ENCODE peak calls at places on chromosomes 4 and X, in seven cellular contexts. A is AG04449; S is fibroblast of the aortic adventitia; I is PC-3; Y is astrocyte of the spinal cord; V is Jurkat, Clone E6-1; Z is mesendoderm. K is an unnamed sample.

GRCh38 chr4:53704329-53704728 is 113.0 kb upstream of the LNX1 start:
- DNase-seq in V (no peak), Y (no peak), Z (no peak), S (no peak), A (no peak), I (no peak), K (no peak)

GRCh38 chr4:128830906-128831525 is 21.5 kb downstream of the JADE1 start:
- DNase-seq in Z (no peak), I (no peak), S (no peak), A (no peak), Y (no peak), V (no peak), K (no peak)

GRCh38 chr4:141102367-141102766 is 30.9 kb downstream of the RNF150 start:
- DNase-seq in Z (peak; percentile 31), S (peak; percentile 2), I (peak; percentile 77), A (peak; percentile 36), Y (peak; percentile 66), V (no peak), K (peak; percentile 77)

GRCh38 chrX:15855562-15856256 is 1.1 kb upstream of the AP1S2 start:
- DNase-seq in I (no peak), S (no peak), Z (no peak), A (no peak), Y (no peak), V (no peak), K (no peak)

GRCh38 chrX:40175416-40176255 is 77.9 kb upstream of the BCOR start:
- DNase-seq in I (peak; percentile 48), S (no peak), Y (peak; percentile 33), V (peak; percentile 86), A (no peak), Z (peak; percentile 71), K (no peak)

GRCh38 chrX:155819966-155820491 is 61.1 kb upstream of the VAMP7 start:
- DNase-seq in S (peak; percentile 89), V (peak; percentile 49), I (peak; percentile 72), Y (peak; percentile 82), Z (peak; percentile 91), A (peak; percentile 66), K (peak; percentile 44)

GRCh38 chr4:70873216-70873615 is 29.0 kb upstream of the MOB1B start:
- DNase-seq in Z (no peak), I (no peak), V (no peak), A (no peak), Y (no peak), S (no peak), K (no peak)

GRCh38 chr4:56731857-56732256 is 50.8 kb upstream of the HOPX start:
- DNase-seq in V (no peak), A (no peak), Y (no peak), Z (peak; percentile 81), I (no peak), S (no peak), K (no peak)

GRCh38 chrX:50470103-50471031 is at the start of gene DGKK:
- DNase-seq in Z (peak; percentile 89), V (no peak), A (no peak), Y (no peak), I (no peak), S (no peak), K (no peak)

GRCh38 chrX:50471390-50471789 is 765 bp upstream of the DGKK start:
- DNase-seq in Y (no peak), S (no peak), Z (no peak), I (no peak), V (no peak), A (no peak), K (no peak)

GRCh38 chrX:50475208-50475607 is 4.6 kb upstream of the DGKK start:
- DNase-seq in Y (no peak), A (no peak), I (no peak), V (no peak), S (no peak), Z (peak; percentile 66), K (no peak)
- H3K4me3 ChIP-seq in Y (no peak overlapping the region), A (no peak overlapping the region), I (no peak overlapping the region), V (no peak overlapping the region), S (no peak overlapping the region), Z (no peak overlapping the region), K (no peak overlapping the region)

GRCh38 chrX:140764401-140764919 is 54.9 kb downstream of the LINC00632 start:
- DNase-seq in Z (peak; percentile 88), S (peak; percentile 51), Y (peak; percentile 44), I (peak; percentile 58), A (no peak), V (no peak), K (no peak)
- H3K4me3 ChIP-seq in Z (peak overlapping the region; percentile 77), S (peak overlapping the region; percentile 70), Y (peak overlapping the region; percentile 61), I (peak overlapping the region; percentile 98), A (peak overlapping the region; percentile 67), V (no peak overlapping the region), K (peak overlapping the region; percentile 59)

GRCh38 chrX:149993989-149994388 is 55.7 kb upstream of the EOLA2 start:
- DNase-seq in A (no peak), S (no peak), Z (no peak), Y (no peak), I (no peak), V (no peak), K (no peak)

GRCh38 chrX:149992918-149993317 is 54.6 kb upstream of the EOLA2 start:
- DNase-seq in V (no peak), A (no peak), I (no peak), Y (no peak), Z (no peak), S (peak; percentile 16), K (no peak)

GRCh38 chrX:149996515-149996914 is 58.2 kb upstream of the EOLA2 start:
- DNase-seq in Y (no peak), S (no peak), Z (no peak), V (no peak), I (no peak), A (no peak), K (no peak)
- H3K4me3 ChIP-seq in Y (no peak overlapping the region), S (no peak overlapping the region), Z (no peak overlapping the region), V (no peak overlapping the region), I (no peak overlapping the region), A (no peak overlapping the region), K (no peak overlapping the region)

DNA sequence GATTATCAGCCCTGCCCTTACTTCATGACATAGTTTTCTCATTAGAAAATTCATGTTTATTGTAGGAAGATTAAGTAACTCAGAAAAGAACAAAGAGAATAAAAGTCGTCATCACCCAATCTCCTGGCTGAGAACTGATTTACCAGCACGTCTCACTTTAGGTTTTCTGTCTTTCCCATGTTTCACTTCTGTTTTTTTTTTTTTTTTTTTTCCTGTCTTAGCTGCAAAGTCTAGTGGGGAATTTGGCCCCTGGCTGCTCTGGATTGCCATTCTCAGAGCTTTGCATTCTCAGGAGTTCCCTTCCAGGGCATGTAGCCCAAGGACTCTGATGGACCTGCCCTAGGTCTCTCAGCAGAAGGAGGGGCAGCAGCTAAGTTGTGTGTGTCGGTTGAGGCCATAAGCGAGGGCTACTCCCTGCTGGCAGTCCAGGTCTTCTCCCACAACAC is 57.8 kb downstream of the TMEM131L start:
- DNase-seq in A (no peak), Z (peak; percentile 78), S (peak; percentile 60), V (no peak), Y (no peak), I (no peak), K (no peak)
- H3K4me3 ChIP-seq in A (no peak overlapping the region), Z (no peak overlapping the region), S (no peak overlapping the region), V (no peak overlapping the region), Y (no peak overlapping the region), I (no peak overlapping the region), K (no peak overlapping the region)

GRCh38 chr4:107559653-107560052 is 160.4 kb downstream of the PAPSS1 start:
- DNase-seq in Z (no peak), V (no peak), Y (no peak), S (no peak), I (no peak), A (no peak), K (no peak)

GRCh38 chr4:107564326-107564725 is 155.7 kb downstream of the PAPSS1 start:
- DNase-seq in S (peak; percentile 59), V (no peak), I (no peak), Z (peak; percentile 57), Y (peak; percentile 76), A (no peak), K (peak; percentile 60)

GRCh38 chr4:107561481-107561880 is 158.6 kb downstream of the PAPSS1 start:
- DNase-seq in S (peak; percentile 74), V (no peak), A (peak; percentile 28), I (no peak), Y (peak; percentile 68), Z (peak; percentile 26), K (peak; percentile 93)

GRCh38 chr4:107562306-107562705 is 157.7 kb downstream of the PAPSS1 start:
- DNase-seq in A (no peak), V (no peak), I (no peak), Z (no peak), S (no peak), Y (no peak), K (peak; percentile 91)
- H3K4me3 ChIP-seq in A (no peak overlapping the region), V (no peak overlapping the region), I (no peak overlapping the region), Z (no peak overlapping the region), S (no peak overlapping the region), Y (no peak overlapping the region), K (no peak overlapping the region)

GRCh38 chr4:138115053-138115452 is 127.1 kb downstream of the SLC7A11 start:
- DNase-seq in I (no peak), A (no peak), Y (no peak), Z (peak; percentile 68), S (no peak), V (no peak), K (no peak)

GRCh38 chr4:138111462-138112000 is 130.6 kb downstream of the SLC7A11 start:
- DNase-seq in A (no peak), S (peak; percentile 74), V (no peak), I (peak; percentile 62), Z (peak; percentile 91), Y (peak; percentile 37), K (peak; percentile 96)

GRCh38 chr4:138114434-138114833 is 127.7 kb downstream of the SLC7A11 start:
- DNase-seq in V (no peak), I (no peak), S (peak; percentile 44), A (no peak), Z (no peak), Y (no peak), K (no peak)

GRCh38 chr4:138112389-138112788 is 129.8 kb downstream of the SLC7A11 start:
- DNase-seq in Z (peak; percentile 39), S (no peak), Y (no peak), A (no peak), V (no peak), I (no peak), K (no peak)

DNA sequence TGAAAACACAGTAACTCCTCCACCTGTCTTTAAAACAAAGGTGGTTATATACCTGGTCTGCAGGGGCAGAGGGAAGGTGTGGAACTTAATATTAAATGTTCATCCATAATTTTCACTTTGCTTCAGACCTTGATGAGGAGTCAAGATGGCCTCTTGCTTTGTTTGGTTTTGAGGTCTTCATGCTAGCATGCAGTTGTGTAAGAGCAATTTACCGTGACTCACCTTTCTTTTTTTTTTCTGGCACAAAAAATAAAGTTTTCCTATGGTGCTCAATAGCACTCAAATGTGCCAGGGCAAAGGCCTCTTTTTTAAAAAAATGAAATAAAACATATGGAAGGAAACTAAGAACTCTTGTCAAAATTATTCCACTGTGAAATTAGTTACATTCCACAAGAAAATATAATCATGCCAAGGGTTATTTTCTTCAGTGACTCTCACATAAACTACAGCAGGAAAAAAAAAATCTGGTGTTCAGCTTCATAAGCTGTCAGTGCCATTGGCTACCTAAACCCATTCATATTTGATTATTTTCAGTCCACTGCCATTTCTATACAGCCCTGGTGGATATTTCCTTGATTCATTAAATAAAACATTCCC is 128.2 kb downstream of the SLC7A11 start:
- DNase-seq in Z (no peak), I (peak; percentile 17), S (peak; percentile 87), Y (peak; percentile 59), V (no peak), A (no peak), K (no peak)
- H3K4me3 ChIP-seq in Z (no peak overlapping the region), I (no peak overlapping the region), S (no peak overlapping the region), Y (no peak overlapping the region), V (no peak overlapping the region), A (no peak overlapping the region), K (no peak overlapping the region)